ENCODE peak calls at places on chromosome 3, in nine cellular contexts. Y, X, O, A, I, S, E, F and L are unnamed samples.

GRCh38 chr3:141074529-141074928 is 23.4 kb downstream of the SPSB4 start:
- DNase-seq in Y (no peak), I (no peak), O (no peak), A (no peak), F (no peak), X (no peak), S (no peak), E (no peak), L (no peak)

GRCh38 chr3:133361435-133361834 is 38.4 kb upstream of the BFSP2 start:
- DNase-seq in S (no peak), X (no peak), F (no peak), I (no peak), O (no peak), A (no peak), E (no peak), Y (no peak), L (no peak)

GRCh38 chr3:144162042-144162441 is 190.4 kb downstream of the DIPK2A start:
- DNase-seq in O (no peak), I (no peak), S (no peak), E (no peak), F (no peak), Y (no peak), X (peak), A (peak), L (no peak)

GRCh38 chr3:124611520-124611919 is 118.7 kb upstream of the UMPS start:
- DNase-seq in O (no peak), X (no peak), I (no peak), F (no peak), A (no peak), S (no peak), E (no peak), Y (no peak), L (no peak)

GRCh38 chr3:78924711-78925110 is 843.1 kb downstream of the ROBO1 start:
- DNase-seq in O (no peak), F (no peak), A (no peak), I (no peak), S (no peak), Y (no peak), E (no peak), X (no peak), L (no peak)

GRCh38 chr3:97975466-97975865 is 3.2 kb upstream of the RIOX2 start:
- DNase-seq in Y (no peak), I (no peak), E (no peak), X (no peak), F (no peak), O (no peak), S (no peak), A (no peak), L (no peak)

GRCh38 chr3:29171583-29171990 is 109.3 kb upstream of the RBMS3 start:
- DNase-seq in X (no peak), E (no peak), Y (no peak), O (no peak), A (peak), F (no peak), I (no peak), S (no peak), L (no peak)

GRCh38 chr3:150130404-150131100 is 159.9 kb upstream of the PFN2 start:
- DNase-seq in O (no peak), I (no peak), F (no peak), S (no peak), A (no peak), Y (no peak), E (no peak), X (no peak), L (no peak)

GRCh38 chr3:11185564-11186317 is 31.4 kb downstream of the HRH1 start:
- DNase-seq in X (peak), I (no peak), Y (peak), O (no peak), E (no peak), S (peak), A (peak), F (no peak), L (peak)

GRCh38 chr3:117486709-117487394 is 777.3 kb downstream of the TUSC7 start:
- DNase-seq in O (no peak), X (no peak), Y (no peak), A (no peak), E (no peak), I (no peak), F (no peak), S (no peak), L (no peak)

GRCh38 chr3:183291511-183292031 is 38.5 kb downstream of the B3GNT5 start:
- DNase-seq in Y (no peak), I (no peak), F (no peak), A (peak), E (no peak), X (peak), O (no peak), S (no peak), L (no peak)

GRCh38 chr3:71245052-71245488 is 338.5 kb downstream of the FOXP1 start:
- DNase-seq in Y (no peak), X (no peak), A (peak), I (no peak), E (peak), F (no peak), S (no peak), O (no peak), L (no peak)

GRCh38 chr3:117454236-117454635 is 744.7 kb downstream of the TUSC7 start:
- DNase-seq in S (no peak), Y (no peak), A (no peak), I (no peak), F (no peak), X (peak), E (no peak), O (no peak), L (no peak)

GRCh38 chr3:62117903-62118548 is 255.3 kb downstream of the FEZF2 start:
- DNase-seq in S (no peak), F (no peak), O (no peak), I (no peak), A (no peak), E (no peak), Y (no peak), X (no peak), L (no peak)

GRCh38 chr3:113264249-113264648 is 52.9 kb downstream of the BOC start:
- DNase-seq in O (no peak), F (no peak), A (no peak), Y (no peak), X (no peak), I (no peak), E (peak), S (no peak), L (no peak)

GRCh38 chr3:11651900-11652299 is 8.2 kb upstream of the VGLL4 start:
- DNase-seq in X (peak), F (no peak), O (no peak), A (peak), E (no peak), Y (no peak), S (no peak), I (no peak), L (no peak)

GRCh38 chr3:11213810-11214450 is 58.3 kb upstream of the ATG7 start:
- DNase-seq in F (no peak), E (no peak), A (no peak), O (no peak), I (no peak), S (no peak), Y (no peak), X (no peak), L (no peak)

GRCh38 chr3:67109651-67110204 is 111.6 kb downstream of the KBTBD8 start:
- DNase-seq in A (peak), F (no peak), S (no peak), O (no peak), E (no peak), I (no peak), Y (no peak), X (peak), L (no peak)
- TF ChIP-seq CTCF in A (peak), F (peak), S (peak), O (peak), E (peak), I (peak), Y (no peak), X (peak), L (no peak)

GRCh38 chr3:52388933-52389332 is 56.0 kb downstream of the SEMA3G start:
- DNase-seq in S (no peak), O (no peak), I (no peak), X (peak), Y (no peak), A (no peak), E (no peak), F (no peak), L (no peak)

GRCh38 chr3:52387481-52387880 is 57.4 kb downstream of the SEMA3G start:
- DNase-seq in S (no peak), X (no peak), A (no peak), Y (no peak), F (no peak), I (no peak), O (no peak), E (no peak), L (no peak)

GRCh38 chr3:52391096-52391495 is 53.8 kb downstream of the SEMA3G start:
- DNase-seq in A (no peak), O (no peak), E (no peak), F (no peak), S (no peak), X (no peak), Y (no peak), I (no peak), L (no peak)

GRCh38 chr3:52385157-52385556 is 59.7 kb downstream of the SEMA3G start:
- DNase-seq in E (peak), F (no peak), I (no peak), S (no peak), Y (no peak), A (peak), O (peak), X (peak), L (no peak)

GRCh38 chr3:52388348-52388821 is 56.5 kb downstream of the SEMA3G start:
- DNase-seq in A (no peak), X (no peak), O (no peak), S (no peak), Y (no peak), I (no peak), F (no peak), E (no peak), L (no peak)
- TF ChIP-seq CTCF in A (no peak), X (no peak), O (no peak), S (no peak), Y (no peak), I (no peak), F (no peak), E (peak), L (no peak)

GRCh38 chr3:58332575-58333179 is at the start of gene PXK:
- DNase-seq in O (peak), X (peak), F (peak), E (peak), I (peak), S (no peak), A (peak), Y (peak), L (peak)
- TF ChIP-seq CTCF in O (no peak), X (no peak), F (no peak), E (no peak), I (no peak), S (peak), A (no peak), Y (no peak), L (no peak)

GRCh38 chr3:2166552-2166951 is 67.9 kb downstream of the CNTN4 start:
- DNase-seq in X (peak), A (no peak), E (no peak), Y (no peak), O (no peak), I (no peak), S (no peak), F (no peak), L (no peak)
- TF ChIP-seq CTCF in X (no peak), A (no peak), E (peak), Y (no peak), O (peak), I (no peak), S (no peak), F (no peak), L (no peak)

DNA sequence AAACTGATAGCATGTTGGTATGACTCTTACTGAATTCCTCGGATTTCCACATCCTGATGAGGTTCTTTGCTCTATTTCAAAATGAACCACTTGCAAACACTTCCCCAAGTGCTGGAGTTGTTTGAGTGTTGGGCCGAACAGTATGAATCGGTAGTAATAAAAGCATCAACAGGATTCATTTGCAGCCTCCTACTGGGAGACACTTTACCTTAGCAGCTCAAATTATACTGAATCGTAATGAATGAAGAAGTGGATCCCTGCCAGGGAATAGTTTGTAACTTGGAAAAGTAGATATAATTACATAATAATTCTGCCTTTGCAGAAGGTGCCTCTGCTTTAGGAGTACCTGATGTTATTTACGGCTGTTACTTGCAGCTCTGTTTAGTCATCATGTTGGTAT is 669.1 kb downstream of the CADM2 start:
- DNase-seq in O (no peak), F (no peak), E (no peak), I (no peak), X (no peak), Y (no peak), S (no peak), A (no peak), L (no peak)
- TF ChIP-seq CTCF in O (no peak), F (no peak), E (no peak), I (no peak), X (no peak), Y (no peak), S (no peak), A (no peak), L (no peak)

DNA sequence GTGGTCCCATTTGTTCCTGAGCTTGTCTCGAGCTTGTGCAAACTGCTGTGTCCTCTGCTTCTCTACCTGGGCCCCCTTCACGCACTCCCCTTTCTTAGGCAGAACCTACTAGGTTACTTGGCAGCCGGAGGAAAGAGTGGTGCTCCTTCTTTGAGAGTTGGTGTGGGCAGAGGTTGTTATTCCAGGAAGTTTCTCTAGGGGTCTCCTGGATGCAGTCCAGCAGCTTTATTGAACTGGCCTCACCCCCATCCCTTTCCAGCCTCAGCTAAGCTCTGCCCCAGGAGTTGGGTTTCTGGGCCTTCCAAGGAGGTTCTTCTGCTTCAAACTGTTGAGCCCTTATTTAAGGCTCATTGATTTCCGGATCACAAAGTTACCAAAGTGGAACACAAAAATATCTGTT is 103.2 kb downstream of the C3orf70 start:
- DNase-seq in A (no peak), S (no peak), E (no peak), O (no peak), Y (no peak), X (no peak), I (no peak), F (no peak), L (no peak)
- TF ChIP-seq CTCF in A (no peak), S (no peak), E (peak), O (no peak), Y (no peak), X (no peak), I (no peak), F (no peak), L (no peak)

GRCh38 chr3:161556533-161556932 is 59.9 kb downstream of the OTOL1 start:
- DNase-seq in Y (no peak), E (no peak), O (no peak), F (no peak), A (no peak), I (no peak), X (no peak), S (no peak), L (no peak)

GRCh38 chr3:161560006-161560637 is 63.5 kb downstream of the OTOL1 start:
- DNase-seq in Y (peak), X (peak), S (no peak), I (no peak), A (peak), E (peak), F (no peak), O (peak), L (no peak)

GRCh38 chr3:161558256-161558655 is 61.6 kb downstream of the OTOL1 start:
- DNase-seq in A (peak), S (no peak), X (peak), E (no peak), I (no peak), O (no peak), F (no peak), Y (no peak), L (no peak)

GRCh38 chr3:161557751-161558150 is 61.1 kb downstream of the OTOL1 start:
- DNase-seq in S (no peak), A (no peak), Y (no peak), X (peak), I (no peak), O (no peak), F (no peak), E (no peak), L (no peak)

DNA sequence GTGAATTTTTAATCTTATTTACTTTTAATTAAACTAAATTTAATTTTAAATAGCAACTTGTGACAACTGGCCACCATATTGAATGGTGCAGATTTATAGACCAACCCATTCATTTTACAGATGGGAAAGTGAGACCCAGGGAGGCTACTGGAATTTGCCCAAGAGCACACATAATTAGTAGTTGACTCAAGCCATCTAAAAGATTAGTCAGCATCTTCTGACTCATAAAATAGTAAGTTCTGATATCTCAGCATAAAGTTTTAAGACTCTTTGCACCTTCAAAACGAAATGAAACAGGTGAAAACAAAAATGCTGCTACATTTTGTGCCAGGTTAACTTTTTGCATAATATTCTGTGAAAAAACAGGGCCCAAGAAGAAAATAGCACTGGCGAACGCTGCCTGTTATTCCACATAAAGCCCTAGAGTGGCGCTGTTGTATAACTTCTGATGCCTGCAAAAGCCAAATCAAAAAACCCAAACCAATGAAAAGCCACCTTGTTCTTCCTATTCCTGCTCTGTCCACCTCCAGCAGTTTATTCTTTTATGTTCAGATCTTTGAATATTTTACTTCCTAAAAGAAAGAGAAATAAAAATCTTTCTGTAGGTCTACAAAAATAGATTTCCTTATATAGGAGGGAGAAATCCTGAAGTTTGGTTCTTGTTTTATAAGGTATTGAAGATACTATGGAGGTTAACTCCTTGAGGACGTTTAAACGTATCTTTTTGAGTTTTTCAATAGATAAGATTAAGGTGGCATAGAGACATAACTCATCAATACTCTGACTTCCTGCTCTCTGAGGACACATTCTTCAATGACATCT is 62.8 kb downstream of the OTOL1 start:
- DNase-seq in I (no peak), F (no peak), Y (no peak), O (peak), X (peak), A (peak), E (peak), S (no peak), L (no peak)
- TF ChIP-seq CTCF in I (no peak), F (no peak), Y (peak), O (peak), X (peak), A (peak), E (peak), S (no peak), L (peak)

GRCh38 chr3:45499529-45499928 is 95.0 kb upstream of the LIMD1 start:
- DNase-seq in X (peak), Y (no peak), A (peak), O (no peak), E (no peak), I (no peak), S (no peak), F (no peak), L (no peak)
- TF ChIP-seq CTCF in X (peak), Y (peak), A (peak), O (peak), E (no peak), I (peak), S (peak), F (peak), L (no peak)